ENCODE peak calls at places on chromosomes 13 and 19, in four cellular contexts. One of them, this sample, is unnamed.

GRCh38 chr13:40269086-40269485 is 397.4 kb downstream of the FOXO1 start:
- DNase-seq in upper lobe of left lung: no peak
- DNase-seq in HCT116: no peak
- DNase-seq in transverse colon: no peak
- DNase-seq in this sample: no peak

GRCh38 chr19:17061691-17062090 is 13.6 kb downstream of the HAUS8 start:
- DNase-seq in upper lobe of left lung: no peak
- DNase-seq in HCT116: no peak
- DNase-seq in transverse colon: peak; percentile 80
- DNase-seq in this sample: no peak

GRCh38 chr19:38759590-38760003 is 13.7 kb downstream of the LGALS7 start:
- DNase-seq in upper lobe of left lung: no peak
- DNase-seq in HCT116: no peak
- DNase-seq in transverse colon: peak; percentile 76
- DNase-seq in this sample: no peak

GRCh38 chr13:36766295-36766694 is 52.7 kb upstream of the RFXAP start:
- DNase-seq in upper lobe of left lung: no peak
- DNase-seq in HCT116: peak; percentile 13
- DNase-seq in transverse colon: no peak
- DNase-seq in this sample: no peak

GRCh38 chr19:11881151-11881800 is 6.3 kb upstream of the ZNF69 start:
- DNase-seq in upper lobe of left lung: no peak
- DNase-seq in HCT116: peak; percentile 23
- DNase-seq in transverse colon: peak; percentile 73
- DNase-seq in this sample: peak; percentile 75

GRCh38 chr13:75876371-75877050 is 240.4 kb downstream of the LMO7 start:
- DNase-seq in upper lobe of left lung: no peak
- DNase-seq in HCT116: peak; percentile 60
- DNase-seq in transverse colon: peak; percentile 53
- DNase-seq in this sample: no peak

GRCh38 chr13:27172495-27172842 is 858 bp upstream of the USP12 start:
- DNase-seq in upper lobe of left lung: no peak
- DNase-seq in HCT116: no peak
- DNase-seq in transverse colon: no peak
- DNase-seq in this sample: no peak

GRCh38 chr13:97367427-97367826 is 66.5 kb upstream of the RAP2A start:
- DNase-seq in upper lobe of left lung: no peak
- DNase-seq in HCT116: no peak
- DNase-seq in transverse colon: no peak
- DNase-seq in this sample: no peak

GRCh38 chr13:24746618-24747247 is 17.2 kb upstream of the RNF17 start:
- DNase-seq in upper lobe of left lung: peak; percentile 84
- DNase-seq in HCT116: no peak
- DNase-seq in transverse colon: no peak
- DNase-seq in this sample: no peak

GRCh38 chr19:843180-843835 is 2.5 kb downstream of the PRTN3 start:
- DNase-seq in upper lobe of left lung: peak; percentile 88
- DNase-seq in HCT116: no peak
- DNase-seq in transverse colon: no peak
- DNase-seq in this sample: peak; percentile 86

GRCh38 chr19:42422092-42422575 is 5.1 kb downstream of the LIPE start:
- DNase-seq in upper lobe of left lung: no peak
- DNase-seq in HCT116: no peak
- DNase-seq in transverse colon: no peak
- DNase-seq in this sample: peak; percentile 70

GRCh38 chr19:47619763-47620162 is 10.8 kb downstream of the BICRA start:
- DNase-seq in upper lobe of left lung: no peak
- DNase-seq in HCT116: no peak
- DNase-seq in transverse colon: no peak
- DNase-seq in this sample: no peak

GRCh38 chr13:46698910-46699460 is 98.0 kb downstream of the ESD start:
- DNase-seq in upper lobe of left lung: no peak
- DNase-seq in HCT116: no peak
- DNase-seq in transverse colon: no peak
- DNase-seq in this sample: no peak

GRCh38 chr13:71722206-71722605 is 144.8 kb downstream of the DACH1 start:
- DNase-seq in upper lobe of left lung: no peak
- DNase-seq in HCT116: no peak
- DNase-seq in transverse colon: no peak
- DNase-seq in this sample: no peak

GRCh38 chr13:40539954-40540706 is 126.3 kb downstream of the FOXO1 start:
- DNase-seq in upper lobe of left lung: no peak
- DNase-seq in HCT116: peak; percentile 48
- DNase-seq in transverse colon: no peak
- DNase-seq in this sample: no peak

GRCh38 chr19:54248016-54248601 is 5.5 kb upstream of the LILRA6 start:
- DNase-seq in upper lobe of left lung: no peak
- DNase-seq in HCT116: no peak
- DNase-seq in transverse colon: peak; percentile 36
- DNase-seq in this sample: peak; percentile 87

GRCh38 chr13:23987331-23987730 is 90.0 kb upstream of the C1QTNF9B start:
- DNase-seq in upper lobe of left lung: no peak
- DNase-seq in HCT116: no peak
- DNase-seq in transverse colon: no peak
- DNase-seq in this sample: no peak

GRCh38 chr13:65149687-65150086 is 2080.4 kb downstream of the PCDH9 start:
- DNase-seq in upper lobe of left lung: peak; percentile 73
- DNase-seq in HCT116: no peak
- DNase-seq in transverse colon: no peak
- DNase-seq in this sample: peak; percentile 64

GRCh38 chr13:99830931-99831330 is 140.6 kb downstream of the ZIC5 start:
- DNase-seq in upper lobe of left lung: no peak
- DNase-seq in HCT116: no peak
- DNase-seq in transverse colon: no peak
- DNase-seq in this sample: no peak

GRCh38 chr13:82344867-82345266 is 1537.4 kb downstream of the SLITRK1 start:
- DNase-seq in upper lobe of left lung: no peak
- DNase-seq in HCT116: no peak
- DNase-seq in transverse colon: no peak
- DNase-seq in this sample: no peak

GRCh38 chr13:100304241-100304640 is 215.3 kb downstream of the PCCA start:
- DNase-seq in upper lobe of left lung: no peak
- DNase-seq in HCT116: no peak
- DNase-seq in transverse colon: no peak
- DNase-seq in this sample: no peak

GRCh38 chr19:11375143-11375948 is 880 bp downstream of the SWSAP1 start:
- DNase-seq in upper lobe of left lung: peak; percentile 85
- DNase-seq in HCT116: no peak
- DNase-seq in transverse colon: peak; percentile 74
- DNase-seq in this sample: peak; percentile 95

GRCh38 chr13:111502957-111503356 is 182.5 kb downstream of the TEX29 start:
- DNase-seq in upper lobe of left lung: no peak
- DNase-seq in HCT116: no peak
- DNase-seq in transverse colon: no peak
- DNase-seq in this sample: no peak

GRCh38 chr19:18009412-18010066 is 1.6 kb downstream of the ARRDC2 start:
- DNase-seq in upper lobe of left lung: peak; percentile 80
- DNase-seq in HCT116: no peak
- DNase-seq in transverse colon: no peak
- DNase-seq in this sample: no peak

GRCh38 chr13:37905736-37906135 is 36.2 kb upstream of the TRPC4 start:
- DNase-seq in upper lobe of left lung: no peak
- DNase-seq in HCT116: no peak
- DNase-seq in transverse colon: no peak
- DNase-seq in this sample: no peak

GRCh38 chr13:41034862-41035261 is 15.7 kb upstream of the ELF1 start:
- DNase-seq in upper lobe of left lung: no peak
- DNase-seq in HCT116: no peak
- DNase-seq in transverse colon: no peak
- DNase-seq in this sample: no peak

GRCh38 chr19:58352760-58353671 is at the start of gene A1BG:
- DNase-seq in upper lobe of left lung: peak; percentile 74
- DNase-seq in HCT116: no peak
- DNase-seq in transverse colon: no peak
- DNase-seq in this sample: no peak

GRCh38 chr19:36378625-36379509 is at the start of gene ZFP14:
- DNase-seq in upper lobe of left lung: peak; percentile 96
- DNase-seq in HCT116: peak; percentile 87
- DNase-seq in transverse colon: peak; percentile 95
- DNase-seq in this sample: peak; percentile 98
- TF ChIP-seq POLR2A in upper lobe of left lung: no peak
- TF ChIP-seq POLR2A in HCT116: peak; percentile 55
- TF ChIP-seq POLR2A in transverse colon: peak; percentile 74
- TF ChIP-seq POLR2A in this sample: peak; percentile 86

GRCh38 chr13:51729853-51730553 is 74.0 kb downstream of the DHRS12 start:
- DNase-seq in upper lobe of left lung: no peak
- DNase-seq in HCT116: no peak
- DNase-seq in transverse colon: peak; percentile 19
- DNase-seq in this sample: no peak
- H3K4me3 ChIP-seq in upper lobe of left lung: no peak overlapping the region
- H3K4me3 ChIP-seq in HCT116: no peak overlapping the region
- H3K4me3 ChIP-seq in transverse colon: no peak overlapping the region
- H3K4me3 ChIP-seq in this sample: no peak overlapping the region

DNA sequence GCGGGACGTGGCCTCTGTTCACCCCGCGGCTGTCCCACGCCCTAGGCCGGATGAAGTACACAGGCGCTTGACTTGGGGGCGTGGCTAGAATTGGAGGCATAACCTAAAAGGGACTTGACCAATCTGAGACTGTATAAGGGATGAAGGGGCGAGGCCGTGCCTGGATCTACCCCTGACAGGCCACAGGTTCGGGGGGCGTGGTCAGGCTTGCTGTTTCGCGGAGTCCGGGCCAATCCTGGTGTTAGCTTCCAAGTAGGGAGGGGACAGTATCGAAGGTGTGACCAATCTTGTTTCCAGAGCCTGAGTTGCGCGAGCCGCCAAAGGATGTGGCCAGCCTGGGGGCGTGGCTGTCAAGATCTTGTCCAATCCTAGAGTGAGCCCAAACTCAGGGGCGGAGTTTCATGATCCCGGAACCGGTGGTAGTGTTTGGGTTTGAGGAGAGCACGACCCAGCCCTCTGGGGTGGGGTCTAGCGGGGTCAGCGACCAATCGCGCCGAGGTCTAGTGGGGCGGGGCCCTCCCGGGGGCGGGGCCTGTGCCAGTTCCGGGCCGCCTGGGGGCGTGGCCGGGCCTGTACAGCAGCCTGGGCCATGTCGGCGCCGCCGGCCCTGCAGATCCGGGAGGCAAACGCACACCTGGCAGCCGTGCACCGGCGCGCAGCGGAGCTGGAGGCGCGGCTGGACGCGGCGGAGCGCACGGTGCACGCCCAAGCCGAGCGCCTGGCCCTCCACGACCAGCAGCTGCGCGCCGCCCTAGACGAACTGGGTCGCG is at the start of gene VMAC:
- DNase-seq in upper lobe of left lung: peak; percentile 100
- DNase-seq in HCT116: peak; percentile 100
- DNase-seq in transverse colon: peak; percentile 100
- DNase-seq in this sample: peak; percentile 100
- TF ChIP-seq POLR2AphosphoS5 in upper lobe of left lung: no peak
- TF ChIP-seq POLR2AphosphoS5 in HCT116: no peak
- TF ChIP-seq POLR2AphosphoS5 in transverse colon: peak; percentile 82
- TF ChIP-seq POLR2AphosphoS5 in this sample: peak; percentile 81

GRCh38 chr13:109787135-109787954 is 962 bp upstream of the IRS2 start:
- DNase-seq in upper lobe of left lung: peak; percentile 88
- DNase-seq in HCT116: no peak
- DNase-seq in transverse colon: peak; percentile 36
- DNase-seq in this sample: peak; percentile 90
- TF ChIP-seq POLR2A in upper lobe of left lung: no peak
- TF ChIP-seq POLR2A in HCT116: no peak
- TF ChIP-seq POLR2A in transverse colon: no peak
- TF ChIP-seq POLR2A in this sample: no peak

DNA sequence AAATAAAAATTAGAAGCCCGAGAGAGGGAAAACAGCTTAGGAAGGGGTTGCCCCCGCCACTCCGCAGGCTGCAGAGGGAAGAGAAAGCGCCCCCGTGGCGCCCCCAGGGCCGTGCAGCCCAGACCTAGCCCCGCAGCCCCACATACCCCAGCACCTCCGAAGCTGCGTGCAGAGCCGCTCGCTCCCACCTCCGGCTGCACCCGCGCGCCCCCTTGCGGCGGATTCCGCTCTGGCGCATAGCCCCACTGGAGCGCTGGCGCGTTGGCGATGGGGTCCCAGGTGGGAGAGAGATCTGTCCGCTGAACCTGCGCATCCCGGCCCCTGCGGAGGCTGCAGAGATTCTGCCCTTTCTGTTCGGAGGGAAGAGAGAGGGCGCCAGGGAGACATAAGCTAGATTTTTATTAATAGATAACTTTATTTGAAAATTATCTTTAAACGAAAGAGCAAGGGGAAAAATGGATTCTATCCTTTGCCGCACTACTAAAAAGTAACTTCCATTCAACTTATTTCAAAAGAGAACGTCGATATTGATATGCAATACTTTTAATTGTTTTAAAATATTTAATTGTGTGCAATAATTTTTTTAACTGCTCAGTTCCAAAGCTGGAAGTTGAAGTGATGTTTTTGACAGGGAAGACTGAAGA is 11.7 kb upstream of the CLN5 start:
- DNase-seq in upper lobe of left lung: peak; percentile 98
- DNase-seq in HCT116: peak; percentile 43
- DNase-seq in transverse colon: peak; percentile 83
- DNase-seq in this sample: peak; percentile 97
- H3K4me3 ChIP-seq in upper lobe of left lung: no peak overlapping the region
- H3K4me3 ChIP-seq in HCT116: peak overlapping the region; percentile 33
- H3K4me3 ChIP-seq in transverse colon: peak overlapping the region; percentile 41
- H3K4me3 ChIP-seq in this sample: no peak overlapping the region

GRCh38 chr19:5144545-5145179 is 175.7 kb downstream of the KDM4B start:
- DNase-seq in upper lobe of left lung: peak; percentile 64
- DNase-seq in HCT116: no peak
- DNase-seq in transverse colon: no peak
- DNase-seq in this sample: peak; percentile 71
- TF ChIP-seq POLR2AphosphoS5 in upper lobe of left lung: no peak
- TF ChIP-seq POLR2AphosphoS5 in HCT116: no peak
- TF ChIP-seq POLR2AphosphoS5 in transverse colon: no peak
- TF ChIP-seq POLR2AphosphoS5 in this sample: no peak

GRCh38 chr19:13270514-13271105 is 120.4 kb downstream of the IER2 start:
- DNase-seq in upper lobe of left lung: no peak
- DNase-seq in HCT116: no peak
- DNase-seq in transverse colon: no peak
- DNase-seq in this sample: no peak

GRCh38 chr19:13269348-13269747 is 119.1 kb downstream of the IER2 start:
- DNase-seq in upper lobe of left lung: no peak
- DNase-seq in HCT116: no peak
- DNase-seq in transverse colon: no peak
- DNase-seq in this sample: no peak

GRCh38 chr19:13277104-13277809 is 127.0 kb downstream of the IER2 start:
- DNase-seq in upper lobe of left lung: no peak
- DNase-seq in HCT116: peak; percentile 80
- DNase-seq in transverse colon: peak; percentile 58
- DNase-seq in this sample: peak; percentile 81

DNA sequence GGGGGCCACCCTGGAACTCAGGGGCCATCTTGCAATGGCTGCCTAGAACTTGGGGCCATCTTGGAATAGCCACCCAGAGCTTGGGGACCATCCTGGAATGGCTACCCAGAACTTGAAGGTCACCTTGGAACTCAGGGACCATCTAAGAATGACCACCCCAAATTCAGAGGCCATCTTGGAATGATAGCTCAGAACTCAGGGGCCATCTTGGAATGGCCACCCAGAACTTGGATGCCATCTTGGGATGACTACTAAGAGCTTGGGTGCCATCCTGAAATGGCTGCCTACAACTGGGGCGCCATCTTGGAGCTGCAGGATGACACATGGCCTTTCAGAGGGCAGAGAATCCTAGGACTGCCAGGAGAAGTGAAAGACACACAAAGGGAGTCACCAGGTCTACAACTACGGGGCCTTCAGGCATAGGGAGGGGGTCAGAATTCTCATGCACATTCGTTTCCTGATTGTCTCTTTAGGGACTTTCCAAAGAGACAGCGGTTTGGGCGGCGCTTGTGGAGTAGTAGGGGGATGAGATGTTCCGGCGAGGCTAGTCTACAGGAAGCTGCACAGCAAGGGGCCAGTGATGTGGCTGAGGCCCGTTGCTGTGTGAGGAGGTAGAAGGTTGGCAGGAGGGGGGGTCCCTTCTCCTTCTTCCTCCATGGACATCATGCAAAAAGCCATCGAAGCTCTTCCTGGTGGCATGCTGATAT is 125.0 kb downstream of the IER2 start:
- DNase-seq in upper lobe of left lung: no peak
- DNase-seq in HCT116: no peak
- DNase-seq in transverse colon: no peak
- DNase-seq in this sample: no peak
- TF ChIP-seq POLR2A in upper lobe of left lung: no peak
- TF ChIP-seq POLR2A in HCT116: no peak
- TF ChIP-seq POLR2A in transverse colon: no peak
- TF ChIP-seq POLR2A in this sample: no peak